ENCODE peak calls at places on chromosomes 1 and 21, in five cellular contexts. Z is neural crest cell; L is tibial nerve; O is activated T-cell treated with anti-CD3 and anti-CD28 coated beads, Interleukin-2, amount 50 U/mL, for 4 hours; G is posterior cingulate gyrus. S is an unnamed sample.
A peak's percentile ranks its signal among the peaks of the same experiment; 100 is the strongest.

GRCh38 chr21:15383588-15383987 is 318.8 kb upstream of the NRIP1 start:
- DNase-seq in Z (no peak), O (no peak), L (no peak), G (no peak), S (no peak)

GRCh38 chr1:51686450-51686849 is 69.6 kb downstream of the OSBPL9 start:
- DNase-seq in G (no peak), L (no peak), O (no peak), Z (no peak), S (no peak)

GRCh38 chr1:9326596-9326995 is 33.9 kb downstream of the SPSB1 start:
- DNase-seq in L (no peak), O (no peak), Z (no peak), G (no peak), S (no peak)

GRCh38 chr1:150257624-150258274 is at the start of gene CA14:
- DNase-seq in O (no peak), Z (no peak), G (peak; percentile 94), L (no peak), S (no peak)

GRCh38 chr1:6911974-6912373 is 126.7 kb downstream of the CAMTA1 start:
- DNase-seq in Z (no peak), G (no peak), L (no peak), O (no peak), S (no peak)

GRCh38 chr1:75845576-75845975 is 48.9 kb downstream of the MSH4 start:
- DNase-seq in O (no peak), Z (no peak), L (no peak), G (no peak), S (no peak)

GRCh38 chr1:204029016-204029415 is 43.9 kb upstream of the SOX13 start:
- DNase-seq in Z (no peak), G (peak; percentile 35), L (no peak), O (no peak), S (no peak)

GRCh38 chr1:162213281-162213909 is 143.9 kb downstream of the NOS1AP start:
- DNase-seq in Z (no peak), L (peak; percentile 42), O (no peak), G (peak; percentile 85), S (no peak)

GRCh38 chr1:154619181-154619948 is 11.4 kb upstream of the ADAR start:
- DNase-seq in L (no peak), G (no peak), O (no peak), Z (no peak), S (no peak)